ENCODE peak calls at places on chromosome 2, in eight cellular contexts. P is HCT116, T is K562, K is HepG2, Y is GM12878, A is H1, R is SK-N-SH, S is endothelial cell of umbilical vein. U is an unnamed sample.
A peak's percentile ranks its signal among the peaks of the same experiment; 100 is the strongest.

GRCh38 chr2:3142961-3143571 is 234.6 kb downstream of the EIPR1 start:
- DNase-seq in P (no peak), T (no peak), K (no peak), Y (no peak), A (no peak), R (no peak), S (no peak), U (no peak)

GRCh38 chr2:9897331-9897737 is 54.1 kb downstream of the TAF1B start:
- DNase-seq in P (peak; percentile 65), T (no peak), K (no peak), Y (peak; percentile 19), A (no peak), R (no peak), S (peak; percentile 84), U (no peak)

GRCh38 chr2:197803033-197803444 is 1.4 kb upstream of the PLCL1 start:
- DNase-seq in P (peak; percentile 45), T (peak; percentile 25), K (peak; percentile 51), Y (peak; percentile 23), A (no peak), R (peak; percentile 66), S (peak; percentile 76), U (no peak)

GRCh38 chr2:222656544-222657446 is 903 bp upstream of the FARSB start:
- DNase-seq in P (no peak), T (no peak), K (no peak), Y (no peak), A (no peak), R (peak; percentile 45), S (no peak), U (no peak)

GRCh38 chr2:15807418-15808220 is 132.7 kb upstream of the MYCN start:
- DNase-seq in P (no peak), T (no peak), K (no peak), Y (no peak), A (no peak), R (no peak), S (no peak), U (no peak)

GRCh38 chr2:196677404-196677803 is 37.9 kb downstream of the CCDC150 start:
- DNase-seq in P (no peak), T (no peak), K (no peak), Y (no peak), A (no peak), R (peak; percentile 25), S (no peak), U (no peak)

GRCh38 chr2:67186871-67187270 is 210.3 kb upstream of the ETAA1 start:
- DNase-seq in P (no peak), T (no peak), K (no peak), Y (no peak), A (no peak), R (no peak), S (no peak), U (no peak)

GRCh38 chr2:233384811-233385488 is 30.7 kb downstream of the DGKD start:
- DNase-seq in P (no peak), T (no peak), K (no peak), Y (no peak), A (no peak), R (no peak), S (no peak), U (no peak)

GRCh38 chr2:43040084-43040854 is 186.1 kb downstream of the ZFP36L2 start:
- DNase-seq in P (no peak), T (peak; percentile 52), K (no peak), Y (no peak), A (no peak), R (no peak), S (no peak), U (peak; percentile 35)

GRCh38 chr2:109463891-109464290 is 149.9 kb downstream of the SEPTIN10 start:
- DNase-seq in P (no peak), T (no peak), K (no peak), Y (no peak), A (no peak), R (no peak), S (no peak), U (no peak)

GRCh38 chr2:109468893-109469292 is 144.9 kb downstream of the SEPTIN10 start:
- DNase-seq in P (no peak), T (no peak), K (no peak), Y (no peak), A (no peak), R (no peak), S (no peak), U (no peak)

GRCh38 chr2:109470121-109470921 is 143.4 kb downstream of the SEPTIN10 start:
- DNase-seq in P (peak; percentile 8), T (no peak), K (no peak), Y (no peak), A (no peak), R (no peak), S (peak; percentile 80), U (no peak)

GRCh38 chr2:109467701-109468100 is 146.1 kb downstream of the SEPTIN10 start:
- DNase-seq in P (no peak), T (no peak), K (no peak), Y (no peak), A (no peak), R (peak; percentile 57), S (no peak), U (no peak)

GRCh38 chr2:109466674-109467575 is 146.8 kb downstream of the SEPTIN10 start:
- DNase-seq in P (no peak), T (no peak), K (no peak), Y (no peak), A (no peak), R (no peak), S (peak; percentile 42), U (no peak)
- TF ChIP-seq POLR2AphosphoS5 in P (no peak), T (no peak), K (no peak), Y (no peak), A (no peak), R (no peak), S (no peak), U (no peak)

GRCh38 chr2:25369439-25369838 is 27.7 kb upstream of the DNMT3A start:
- DNase-seq in P (no peak), T (no peak), K (no peak), Y (no peak), A (no peak), R (no peak), S (no peak), U (no peak)
- H3K27ac ChIP-seq in P (no peak overlapping the region), T (no peak overlapping the region), K (no peak overlapping the region), Y (no peak overlapping the region), A (no peak overlapping the region), R (peak overlapping the region; percentile 71), S (no peak overlapping the region), U (peak overlapping the region; percentile 75)

GRCh38 chr2:30363406-30363805 is 83.6 kb upstream of the LCLAT1 start:
- DNase-seq in P (no peak), T (no peak), K (no peak), Y (no peak), A (no peak), R (no peak), S (no peak), U (no peak)
- H3K9ac ChIP-seq in P (no peak overlapping the region), T (no peak overlapping the region), K (no peak overlapping the region), Y (no peak overlapping the region), A (no peak overlapping the region), R (no peak overlapping the region), S (no peak overlapping the region), U (no peak overlapping the region)

GRCh38 chr2:96171836-96172235 is 26.6 kb upstream of the DUSP2 start:
- DNase-seq in P (no peak), T (no peak), K (no peak), Y (no peak), A (no peak), R (no peak), S (no peak), U (no peak)
- TF ChIP-seq POLR2AphosphoS5 in P (no peak), T (no peak), K (no peak), Y (no peak), A (no peak), R (no peak), S (no peak), U (no peak)

DNA sequence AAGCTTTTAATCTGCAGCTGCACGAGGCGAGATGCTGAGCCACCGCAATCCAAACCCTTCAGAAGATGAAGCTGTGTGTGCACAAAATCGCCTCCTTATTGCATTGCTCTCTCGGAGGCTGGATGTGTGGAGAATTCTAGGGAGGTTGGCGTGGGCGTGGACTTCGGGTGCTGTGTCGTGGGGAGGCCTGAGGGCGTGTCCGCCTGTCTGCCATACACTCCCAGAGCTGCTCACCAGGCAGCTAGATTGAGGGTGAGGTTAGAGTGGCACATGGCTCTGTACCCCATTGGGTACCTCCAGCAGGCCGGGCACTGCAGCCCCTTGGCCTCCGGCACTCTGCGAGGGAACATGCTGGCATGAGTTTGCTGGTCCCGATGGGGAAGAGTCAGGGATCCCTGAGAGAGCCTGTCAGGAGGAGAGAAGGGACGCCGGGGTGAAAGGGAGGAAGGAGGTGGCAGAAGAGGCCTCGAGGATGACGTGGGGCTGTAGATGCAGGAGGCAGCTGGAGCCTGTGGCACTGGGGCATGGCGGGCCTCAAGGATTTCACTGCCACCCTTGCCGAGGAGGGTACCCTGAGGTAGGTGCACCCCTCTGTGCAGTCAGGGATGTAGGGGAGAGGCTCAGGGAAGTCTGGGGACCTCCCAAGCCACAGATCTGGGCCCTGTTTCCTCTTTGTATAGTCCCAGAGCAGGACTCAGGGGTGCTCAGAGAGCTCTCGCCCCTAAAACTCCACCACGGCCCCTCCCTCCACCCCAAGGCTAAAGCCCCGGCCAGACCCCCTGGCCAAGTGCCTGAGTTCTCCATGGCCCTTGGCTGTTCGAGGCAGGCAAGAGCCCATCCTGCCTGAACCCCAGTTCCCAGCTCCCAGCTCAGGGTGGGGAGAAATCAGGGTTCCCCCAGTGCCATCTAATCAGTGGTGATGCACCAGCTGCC is 38.8 kb upstream of the HDAC4 start:
- DNase-seq in P (no peak), T (no peak), K (no peak), Y (no peak), A (no peak), R (no peak), S (no peak), U (no peak)
- H3K27ac ChIP-seq in P (no peak overlapping the region), T (no peak overlapping the region), K (no peak overlapping the region), Y (no peak overlapping the region), A (no peak overlapping the region), R (no peak overlapping the region), S (no peak overlapping the region), U (no peak overlapping the region)

GRCh38 chr2:185859506-185859905 is 120.9 kb downstream of the FSIP2 start:
- DNase-seq in P (no peak), T (no peak), K (no peak), Y (no peak), A (no peak), R (no peak), S (no peak), U (no peak)
- H3K9ac ChIP-seq in P (no peak overlapping the region), T (no peak overlapping the region), K (no peak overlapping the region), Y (no peak overlapping the region), A (no peak overlapping the region), R (no peak overlapping the region), S (no peak overlapping the region), U (no peak overlapping the region)

DNA sequence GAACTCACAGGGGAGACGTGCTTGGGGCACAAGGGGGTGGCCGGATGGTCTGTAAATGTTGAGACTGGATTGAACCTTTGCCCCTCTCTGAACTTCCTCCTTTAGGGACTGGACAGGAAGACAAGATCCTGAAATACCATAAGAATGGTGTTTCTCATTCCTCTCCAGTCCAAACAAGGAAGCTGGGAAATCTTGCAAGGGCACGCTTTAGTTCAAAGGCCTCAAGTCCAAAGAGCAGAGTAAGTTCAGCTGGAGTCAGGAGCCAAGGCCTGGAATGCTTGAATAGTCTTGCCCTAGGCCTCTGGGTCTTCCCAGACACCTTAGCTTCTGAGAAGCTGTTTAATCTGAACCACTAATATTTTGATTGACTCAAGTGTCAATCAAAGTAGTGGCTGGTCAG is 52.4 kb upstream of the SIX3 start:
- DNase-seq in P (no peak), T (no peak), K (no peak), Y (no peak), A (no peak), R (no peak), S (no peak), U (no peak)
- TF ChIP-seq POLR2AphosphoS5 in P (no peak), T (no peak), K (no peak), Y (no peak), A (no peak), R (no peak), S (no peak), U (no peak)

U was measured in SK-N-MC.